ENCODE peak calls at places on chromosomes 5 and 9, in ten cellular contexts. One of them, this sample, is unnamed.

GRCh38 chr5:178283520-178283919 is 50.9 kb upstream of the PHYKPL start:
- DNase-seq in body of pancreas: no peak
- DNase-seq in HFF-Myc: no peak
- DNase-seq in gastrocnemius medialis: no peak
- DNase-seq in OCI-LY7: no peak
- DNase-seq in fibroblast of mammary gland: no peak
- DNase-seq in colonic mucosa: no peak
- DNase-seq in astrocyte: no peak
- DNase-seq in keratinocyte: no peak
- DNase-seq in cardiac muscle cell: no peak
- DNase-seq in this sample: no peak

GRCh38 chr9:35664531-35665470 is at the start of gene ARHGEF39:
- DNase-seq in body of pancreas: peak
- DNase-seq in HFF-Myc: no peak
- DNase-seq in gastrocnemius medialis: peak
- DNase-seq in OCI-LY7: peak
- DNase-seq in fibroblast of mammary gland: peak
- DNase-seq in colonic mucosa: peak
- DNase-seq in astrocyte: peak
- DNase-seq in keratinocyte: no peak
- DNase-seq in cardiac muscle cell: peak
- DNase-seq in this sample: peak

GRCh38 chr9:17863213-17863883 is 284.5 kb downstream of the SH3GL2 start:
- DNase-seq in body of pancreas: no peak
- DNase-seq in HFF-Myc: no peak
- DNase-seq in gastrocnemius medialis: no peak
- DNase-seq in OCI-LY7: no peak
- DNase-seq in fibroblast of mammary gland: no peak
- DNase-seq in colonic mucosa: no peak
- DNase-seq in astrocyte: no peak
- DNase-seq in keratinocyte: no peak
- DNase-seq in cardiac muscle cell: no peak
- DNase-seq in this sample: peak

GRCh38 chr5:65861830-65862241 is 64.5 kb upstream of the ERBIN start:
- DNase-seq in body of pancreas: no peak
- DNase-seq in HFF-Myc: peak
- DNase-seq in gastrocnemius medialis: no peak
- DNase-seq in OCI-LY7: no peak
- DNase-seq in fibroblast of mammary gland: peak
- DNase-seq in colonic mucosa: no peak
- DNase-seq in astrocyte: peak
- DNase-seq in keratinocyte: peak
- DNase-seq in cardiac muscle cell: no peak
- DNase-seq in this sample: no peak

GRCh38 chr5:135344351-135344750 is 54.7 kb downstream of the MACROH2A1 start:
- DNase-seq in body of pancreas: no peak
- DNase-seq in HFF-Myc: no peak
- DNase-seq in gastrocnemius medialis: no peak
- DNase-seq in OCI-LY7: no peak
- DNase-seq in fibroblast of mammary gland: peak
- DNase-seq in colonic mucosa: no peak
- DNase-seq in astrocyte: peak
- DNase-seq in keratinocyte: no peak
- DNase-seq in cardiac muscle cell: no peak
- DNase-seq in this sample: no peak

GRCh38 chr5:79235222-79235577 is 731 bp upstream of the JMY start:
- DNase-seq in body of pancreas: no peak
- DNase-seq in HFF-Myc: no peak
- DNase-seq in gastrocnemius medialis: no peak
- DNase-seq in OCI-LY7: peak
- DNase-seq in fibroblast of mammary gland: peak
- DNase-seq in colonic mucosa: no peak
- DNase-seq in astrocyte: no peak
- DNase-seq in keratinocyte: no peak
- DNase-seq in cardiac muscle cell: no peak
- DNase-seq in this sample: peak

GRCh38 chr9:108837530-108837929 is 18.3 kb downstream of the ACTL7B start:
- DNase-seq in body of pancreas: no peak
- DNase-seq in HFF-Myc: no peak
- DNase-seq in gastrocnemius medialis: no peak
- DNase-seq in OCI-LY7: no peak
- DNase-seq in fibroblast of mammary gland: no peak
- DNase-seq in colonic mucosa: no peak
- DNase-seq in astrocyte: no peak
- DNase-seq in keratinocyte: peak
- DNase-seq in cardiac muscle cell: no peak
- DNase-seq in this sample: no peak

GRCh38 chr9:8071445-8071798 is 271.8 kb upstream of the DMAC1 start:
- DNase-seq in body of pancreas: no peak
- DNase-seq in HFF-Myc: no peak
- DNase-seq in gastrocnemius medialis: no peak
- DNase-seq in OCI-LY7: no peak
- DNase-seq in fibroblast of mammary gland: no peak
- DNase-seq in colonic mucosa: no peak
- DNase-seq in astrocyte: no peak
- DNase-seq in keratinocyte: no peak
- DNase-seq in cardiac muscle cell: peak
- DNase-seq in this sample: no peak

GRCh38 chr9:92173318-92173717 is 58.1 kb upstream of the SPTLC1 start:
- DNase-seq in body of pancreas: no peak
- DNase-seq in HFF-Myc: no peak
- DNase-seq in gastrocnemius medialis: no peak
- DNase-seq in OCI-LY7: peak
- DNase-seq in fibroblast of mammary gland: no peak
- DNase-seq in colonic mucosa: no peak
- DNase-seq in astrocyte: no peak
- DNase-seq in keratinocyte: no peak
- DNase-seq in cardiac muscle cell: no peak
- DNase-seq in this sample: peak

GRCh38 chr5:160649304-160649703 is 202.7 kb downstream of the ATP10B start:
- DNase-seq in body of pancreas: no peak
- DNase-seq in HFF-Myc: no peak
- DNase-seq in gastrocnemius medialis: no peak
- DNase-seq in OCI-LY7: peak
- DNase-seq in fibroblast of mammary gland: no peak
- DNase-seq in colonic mucosa: no peak
- DNase-seq in astrocyte: no peak
- DNase-seq in keratinocyte: no peak
- DNase-seq in cardiac muscle cell: no peak
- DNase-seq in this sample: peak

GRCh38 chr9:114000063-114000454 is 78.0 kb downstream of the AMBP start:
- DNase-seq in body of pancreas: no peak
- DNase-seq in HFF-Myc: no peak
- DNase-seq in gastrocnemius medialis: no peak
- DNase-seq in OCI-LY7: no peak
- DNase-seq in fibroblast of mammary gland: no peak
- DNase-seq in colonic mucosa: peak
- DNase-seq in astrocyte: no peak
- DNase-seq in keratinocyte: no peak
- DNase-seq in cardiac muscle cell: no peak
- DNase-seq in this sample: no peak

GRCh38 chr9:6708732-6709131 is 49.0 kb upstream of the KDM4C start:
- DNase-seq in body of pancreas: no peak
- DNase-seq in HFF-Myc: no peak
- DNase-seq in gastrocnemius medialis: no peak
- DNase-seq in OCI-LY7: peak
- DNase-seq in fibroblast of mammary gland: no peak
- DNase-seq in colonic mucosa: no peak
- DNase-seq in astrocyte: no peak
- DNase-seq in keratinocyte: no peak
- DNase-seq in cardiac muscle cell: no peak
- DNase-seq in this sample: no peak

GRCh38 chr9:93577940-93578682 is 1.7 kb downstream of the PHF2 start:
- DNase-seq in body of pancreas: no peak
- DNase-seq in HFF-Myc: no peak
- DNase-seq in gastrocnemius medialis: no peak
- DNase-seq in OCI-LY7: peak
- DNase-seq in fibroblast of mammary gland: no peak
- DNase-seq in colonic mucosa: no peak
- DNase-seq in astrocyte: no peak
- DNase-seq in keratinocyte: no peak
- DNase-seq in cardiac muscle cell: no peak
- DNase-seq in this sample: no peak

GRCh38 chr9:13014484-13014883 is 239.7 kb downstream of the LURAP1L start:
- DNase-seq in body of pancreas: no peak
- DNase-seq in HFF-Myc: no peak
- DNase-seq in gastrocnemius medialis: no peak
- DNase-seq in OCI-LY7: no peak
- DNase-seq in fibroblast of mammary gland: no peak
- DNase-seq in colonic mucosa: no peak
- DNase-seq in astrocyte: peak
- DNase-seq in keratinocyte: no peak
- DNase-seq in cardiac muscle cell: no peak
- DNase-seq in this sample: no peak

GRCh38 chr5:60583598-60583997 is 116.4 kb downstream of the DEPDC1B start:
- DNase-seq in body of pancreas: no peak
- DNase-seq in HFF-Myc: no peak
- DNase-seq in gastrocnemius medialis: no peak
- DNase-seq in OCI-LY7: no peak
- DNase-seq in fibroblast of mammary gland: peak
- DNase-seq in colonic mucosa: no peak
- DNase-seq in astrocyte: peak
- DNase-seq in keratinocyte: no peak
- DNase-seq in cardiac muscle cell: no peak
- DNase-seq in this sample: peak

GRCh38 chr5:125281662-125282061 is 535.2 kb upstream of the ZNF608 start:
- DNase-seq in body of pancreas: no peak
- DNase-seq in HFF-Myc: no peak
- DNase-seq in gastrocnemius medialis: no peak
- DNase-seq in OCI-LY7: no peak
- DNase-seq in fibroblast of mammary gland: no peak
- DNase-seq in colonic mucosa: no peak
- DNase-seq in astrocyte: no peak
- DNase-seq in keratinocyte: no peak
- DNase-seq in cardiac muscle cell: peak
- DNase-seq in this sample: no peak

GRCh38 chr5:174723979-174724483 is 351 bp upstream of the MSX2 start:
- DNase-seq in body of pancreas: no peak
- DNase-seq in HFF-Myc: no peak
- DNase-seq in gastrocnemius medialis: no peak
- DNase-seq in OCI-LY7: no peak
- DNase-seq in fibroblast of mammary gland: peak
- DNase-seq in colonic mucosa: no peak
- DNase-seq in astrocyte: no peak
- DNase-seq in keratinocyte: no peak
- DNase-seq in cardiac muscle cell: peak
- DNase-seq in this sample: no peak
- H3K4me3 ChIP-seq in body of pancreas: no peak
- H3K4me3 ChIP-seq in HFF-Myc: peak
- H3K4me3 ChIP-seq in gastrocnemius medialis: peak
- H3K4me3 ChIP-seq in OCI-LY7: no peak
- H3K4me3 ChIP-seq in fibroblast of mammary gland: peak
- H3K4me3 ChIP-seq in colonic mucosa: peak
- H3K4me3 ChIP-seq in astrocyte: peak
- H3K4me3 ChIP-seq in keratinocyte: peak
- H3K4me3 ChIP-seq in cardiac muscle cell: peak
- H3K4me3 ChIP-seq in this sample: no peak

GRCh38 chr9:127763918-127764384 is 14.5 kb downstream of the SH2D3C start:
- DNase-seq in body of pancreas: peak
- DNase-seq in HFF-Myc: no peak
- DNase-seq in gastrocnemius medialis: no peak
- DNase-seq in OCI-LY7: peak
- DNase-seq in fibroblast of mammary gland: peak
- DNase-seq in colonic mucosa: no peak
- DNase-seq in astrocyte: no peak
- DNase-seq in keratinocyte: no peak
- DNase-seq in cardiac muscle cell: no peak
- DNase-seq in this sample: peak
- TF ChIP-seq CTCF in body of pancreas: peak
- TF ChIP-seq CTCF in HFF-Myc: peak
- TF ChIP-seq CTCF in gastrocnemius medialis: peak
- TF ChIP-seq CTCF in OCI-LY7: peak
- TF ChIP-seq CTCF in fibroblast of mammary gland: peak
- TF ChIP-seq CTCF in colonic mucosa: peak
- TF ChIP-seq CTCF in astrocyte: peak
- TF ChIP-seq CTCF in keratinocyte: peak
- TF ChIP-seq CTCF in cardiac muscle cell: peak
- TF ChIP-seq CTCF in this sample: peak

DNA sequence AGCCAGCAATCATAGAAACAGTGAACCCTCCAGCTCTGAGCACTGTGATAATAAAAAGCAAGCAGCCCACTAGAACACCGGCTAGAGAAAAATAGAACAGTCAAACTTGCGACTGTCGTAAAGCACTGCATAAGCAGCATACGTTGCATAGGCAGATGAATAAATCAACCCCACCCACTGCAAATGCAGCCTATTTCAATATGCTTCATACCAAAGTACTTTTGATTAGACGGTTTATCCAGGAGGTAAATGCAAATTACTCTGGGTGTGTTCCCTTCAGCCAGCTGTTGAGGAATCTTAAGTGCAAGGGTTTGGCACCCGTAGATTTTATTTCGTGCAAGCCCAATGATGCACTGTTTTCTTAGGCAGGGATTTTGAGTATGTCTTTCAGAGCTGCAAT is 32.1 kb upstream of the ANKRD18A start:
- DNase-seq in body of pancreas: no peak
- DNase-seq in HFF-Myc: no peak
- DNase-seq in gastrocnemius medialis: no peak
- DNase-seq in OCI-LY7: no peak
- DNase-seq in fibroblast of mammary gland: no peak
- DNase-seq in colonic mucosa: no peak
- DNase-seq in astrocyte: no peak
- DNase-seq in keratinocyte: no peak
- DNase-seq in cardiac muscle cell: no peak
- DNase-seq in this sample: no peak
- H3K4me3 ChIP-seq in body of pancreas: no peak
- H3K4me3 ChIP-seq in HFF-Myc: no peak
- H3K4me3 ChIP-seq in gastrocnemius medialis: no peak
- H3K4me3 ChIP-seq in OCI-LY7: no peak
- H3K4me3 ChIP-seq in fibroblast of mammary gland: no peak
- H3K4me3 ChIP-seq in colonic mucosa: no peak
- H3K4me3 ChIP-seq in astrocyte: no peak
- H3K4me3 ChIP-seq in keratinocyte: no peak
- H3K4me3 ChIP-seq in cardiac muscle cell: no peak
- H3K4me3 ChIP-seq in this sample: no peak

GRCh38 chr5:14277407-14278320 is 134.5 kb downstream of the TRIO start:
- DNase-seq in body of pancreas: no peak
- DNase-seq in HFF-Myc: no peak
- DNase-seq in gastrocnemius medialis: no peak
- DNase-seq in OCI-LY7: peak
- DNase-seq in fibroblast of mammary gland: no peak
- DNase-seq in colonic mucosa: no peak
- DNase-seq in astrocyte: no peak
- DNase-seq in keratinocyte: no peak
- DNase-seq in cardiac muscle cell: no peak
- DNase-seq in this sample: no peak
- TF ChIP-seq CTCF in body of pancreas: no peak
- TF ChIP-seq CTCF in HFF-Myc: no peak
- TF ChIP-seq CTCF in gastrocnemius medialis: no peak
- TF ChIP-seq CTCF in OCI-LY7: peak
- TF ChIP-seq CTCF in fibroblast of mammary gland: no peak
- TF ChIP-seq CTCF in colonic mucosa: no peak
- TF ChIP-seq CTCF in astrocyte: no peak
- TF ChIP-seq CTCF in keratinocyte: no peak
- TF ChIP-seq CTCF in cardiac muscle cell: no peak
- TF ChIP-seq CTCF in this sample: no peak